ENCODE peak calls at places on chromosome 12, in eight cellular contexts. G is upper lobe of right lung, L is fibroblast of lung, M is epithelial cell of esophagus, J is PC-3, O is cardiac muscle cell, H is BE2C, D is fibroblast of mammary gland. S is an unnamed sample.

GRCh38 chr12:15856097-15856982 is 25.8 kb upstream of the STRAP start:
- DNase-seq in M (peak; percentile 72), G (no peak), D (peak; percentile 80), J (peak; percentile 81), O (peak; percentile 63), H (peak; percentile 36), L (peak; percentile 50), S (peak; percentile 58)

GRCh38 chr12:51307655-51308593 is 16.1 kb downstream of the BIN2 start:
- DNase-seq in J (peak; percentile 94), D (peak; percentile 91), M (peak; percentile 91), G (no peak), O (no peak), L (peak; percentile 92), H (no peak), S (no peak)

GRCh38 chr12:56941299-56942017 is 7.2 kb upstream of the SDR9C7 start:
- DNase-seq in J (peak; percentile 79), M (peak; percentile 86), L (peak; percentile 66), G (no peak), O (no peak), H (no peak), D (peak; percentile 53), S (peak; percentile 17)

GRCh38 chr12:100484178-100484886 is 10.7 kb downstream of the NR1H4 start:
- DNase-seq in O (no peak), D (no peak), H (no peak), G (no peak), J (no peak), M (no peak), L (peak; percentile 55), S (no peak)

GRCh38 chr12:96136129-96136528 is 58.0 kb upstream of the ELK3 start:
- DNase-seq in L (peak; percentile 93), J (no peak), G (no peak), O (peak; percentile 3), M (no peak), H (no peak), D (peak; percentile 70), S (no peak)

GRCh38 chr12:93322784-93323183 is 54.9 kb upstream of the NUDT4 start:
- DNase-seq in O (no peak), D (peak; percentile 15), L (peak; percentile 75), M (peak; percentile 83), G (no peak), H (no peak), J (peak; percentile 80), S (no peak)

GRCh38 chr12:10249690-10250455 is 37.2 kb downstream of the GABARAPL1 start:
- DNase-seq in D (no peak), J (no peak), O (no peak), M (no peak), H (no peak), L (no peak), G (no peak), S (no peak)

GRCh38 chr12:29039013-29039412 is 110.1 kb upstream of the FAR2 start:
- DNase-seq in H (peak; percentile 18), G (no peak), L (peak; percentile 51), D (peak; percentile 100), O (no peak), M (peak; percentile 20), J (no peak), S (peak; percentile 80)

GRCh38 chr12:106976013-106976658 is 10.8 kb downstream of the MTERF2 start:
- DNase-seq in D (peak; percentile 74), M (no peak), G (no peak), O (no peak), H (no peak), L (peak; percentile 81), J (no peak), S (no peak)

GRCh38 chr12:38776657-38777056 is 128.7 kb downstream of the CPNE8 start:
- DNase-seq in L (no peak), H (no peak), M (peak; percentile 71), O (no peak), G (no peak), J (peak; percentile 8), D (peak; percentile 18), S (no peak)

GRCh38 chr12:106709068-106709511 is 65.4 kb upstream of the RIC8B start:
- DNase-seq in M (no peak), J (no peak), H (no peak), O (no peak), L (no peak), D (no peak), G (no peak), S (no peak)

GRCh38 chr12:51771008-51771407 is 77.5 kb downstream of the FIGNL2 start:
- DNase-seq in G (no peak), M (peak; percentile 8), L (peak; percentile 24), H (no peak), D (no peak), O (no peak), J (no peak), S (no peak)

GRCh38 chr12:110846615-110847566 is at the start of gene CCDC63:
- DNase-seq in G (peak; percentile 77), H (peak; percentile 79), L (peak; percentile 55), D (peak; percentile 33), M (peak; percentile 47), J (peak; percentile 62), O (peak; percentile 85), S (no peak)

GRCh38 chr12:9925746-9926393 is 6.3 kb downstream of the CLEC2A start:
- DNase-seq in M (peak; percentile 61), D (peak; percentile 62), L (peak; percentile 23), J (peak; percentile 57), H (no peak), O (peak; percentile 30), G (no peak), S (no peak)

GRCh38 chr12:91331371-91331770 is 148.8 kb upstream of the DCN start:
- DNase-seq in L (no peak), M (no peak), D (peak; percentile 30), O (no peak), H (no peak), J (peak; percentile 31), G (no peak), S (no peak)

GRCh38 chr12:115473257-115473956 is 789.4 kb upstream of the TBX3 start:
- DNase-seq in M (peak; percentile 35), J (peak; percentile 89), L (no peak), D (no peak), H (no peak), O (no peak), G (no peak), S (no peak)

GRCh38 chr12:115472852-115473251 is 788.9 kb upstream of the TBX3 start:
- DNase-seq in H (no peak), J (no peak), G (no peak), D (no peak), O (no peak), L (no peak), M (no peak), S (no peak)

GRCh38 chr12:115481141-115481540 is 796.4 kb downstream of the MED13L start:
- DNase-seq in M (no peak), L (no peak), J (peak; percentile 7), G (no peak), D (peak; percentile 11), H (no peak), O (peak; percentile 81), S (no peak)

GRCh38 chr12:115474525-115475353 is 790.8 kb upstream of the TBX3 start:
- DNase-seq in O (no peak), J (no peak), D (no peak), L (no peak), M (no peak), H (no peak), G (no peak), S (no peak)

DNA sequence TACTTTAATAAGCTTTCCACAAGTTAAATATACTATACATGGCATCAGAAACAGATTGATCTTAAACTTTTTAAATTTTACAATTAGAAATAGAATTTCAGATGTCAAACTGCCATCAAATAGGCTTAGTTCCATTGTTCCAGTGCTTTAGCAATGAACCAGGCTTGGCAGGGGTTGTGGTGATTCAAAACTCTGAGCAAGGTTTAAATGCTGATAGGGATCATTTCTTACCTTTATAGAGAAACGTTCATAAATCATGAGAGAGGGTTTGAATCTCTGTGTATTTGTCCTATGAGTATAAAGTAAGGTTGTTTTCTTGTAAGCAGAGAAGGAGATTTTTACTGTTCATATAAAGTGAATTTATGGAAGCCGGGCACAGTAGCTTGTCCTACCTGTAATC is 794.5 kb upstream of the TBX3 start:
- DNase-seq in L (no peak), M (no peak), D (no peak), G (no peak), O (no peak), H (no peak), J (peak; percentile 43), S (no peak)
- H3K4me3 ChIP-seq in L (no peak overlapping the region), M (no peak overlapping the region), D (no peak overlapping the region), G (no peak overlapping the region), O (no peak overlapping the region), H (no peak overlapping the region), J (no peak overlapping the region), S (no peak overlapping the region)

GRCh38 chr12:2382391-2383155 is 329.8 kb downstream of the CACNA1C start:
- DNase-seq in O (no peak), J (no peak), G (no peak), D (peak; percentile 67), L (no peak), M (no peak), H (no peak), S (no peak)
- TF ChIP-seq CTCF in O (peak; percentile 7), J (no peak), G (no peak), D (no peak), L (no peak), M (no peak), H (peak; percentile 26), S (no peak)

GRCh38 chr12:1007994-1008393 is 17.0 kb downstream of the ERC1 start:
- DNase-seq in H (no peak), O (no peak), L (no peak), J (no peak), G (no peak), M (no peak), D (no peak), S (no peak)
- H3K4me3 ChIP-seq in H (no peak overlapping the region), O (no peak overlapping the region), L (no peak overlapping the region), J (no peak overlapping the region), G (no peak overlapping the region), M (no peak overlapping the region), D (no peak overlapping the region), S (no peak overlapping the region)

GRCh38 chr12:104426926-104427546 is 29.7 kb upstream of the CHST11 start:
- DNase-seq in H (peak; percentile 35), O (no peak), D (peak; percentile 67), L (peak; percentile 93), M (peak; percentile 48), J (peak; percentile 89), G (no peak), S (peak; percentile 25)

GRCh38 chr12:104423273-104423672 is 33.5 kb upstream of the CHST11 start:
- DNase-seq in G (no peak), M (peak; percentile 46), H (no peak), O (no peak), D (no peak), L (peak; percentile 18), J (peak; percentile 72), S (no peak)

GRCh38 chr12:104424955-104425354 is 31.8 kb upstream of the CHST11 start:
- DNase-seq in H (no peak), G (no peak), J (no peak), D (no peak), L (no peak), O (no peak), M (no peak), S (no peak)

GRCh38 chr12:104423809-104424208 is 32.9 kb upstream of the CHST11 start:
- DNase-seq in G (no peak), M (no peak), L (no peak), J (no peak), D (no peak), O (no peak), H (no peak), S (no peak)

DNA sequence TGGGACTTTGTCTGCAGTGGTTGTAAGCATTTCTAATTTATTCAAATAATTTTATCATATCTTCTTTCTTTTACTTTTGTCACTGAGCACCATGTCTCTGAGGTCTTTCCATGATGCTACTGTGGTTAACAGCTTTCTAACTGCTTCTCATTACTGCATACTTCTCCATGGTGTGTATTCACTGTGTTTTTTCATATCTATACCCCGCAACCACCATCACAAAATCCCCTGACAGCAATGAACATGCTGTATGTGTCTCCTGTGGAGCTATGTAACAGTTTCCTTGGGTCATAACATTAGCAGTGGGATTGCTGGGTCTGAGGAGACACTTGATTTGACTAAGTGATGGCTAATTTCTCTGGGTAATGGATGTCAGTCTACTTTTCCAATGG is 29.2 kb upstream of the CHST11 start:
- DNase-seq in L (no peak), J (no peak), H (no peak), G (no peak), D (no peak), M (no peak), O (no peak), S (no peak)
- TF ChIP-seq CTCF in L (no peak), J (no peak), H (no peak), G (no peak), D (no peak), M (no peak), O (no peak), S (no peak)